ENCODE peak calls at places on chromosome 21, in ten cellular contexts. D is activated CD4-positive, alpha-beta T cell treated with anti-CD3 and anti-CD28 coated beads for 1 hour; O is EL; C is NCI-H345; B is KG1; P is cardiac muscle cell; N is NCI-H1092; S is NCI-H1436 treated with DMSO at 0.1 percent for 48 hours; U is hepatocyte; L is stimulated activated effector memory CD8-positive, alpha-beta T cell treated with anti-CD3 and anti-CD28 coated beads, Interleukin-12 subunit alpha, Interleukin-12 subunit beta, amount 100 ng/mL, for 72 hours. T is an unnamed sample.

GRCh38 chr21:22258821-22259220 is 1260.6 kb downstream of the NCAM2 start:
- DNase-seq in D (no peak), O (no peak), C (no peak), B (no peak), P (no peak), N (no peak), S (no peak), U (no peak), L (no peak), T (no peak)

GRCh38 chr21:40717008-40717407 is 129.9 kb downstream of the DSCAM start:
- DNase-seq in D (no peak), O (no peak), C (peak; percentile 89), B (no peak), P (no peak), N (peak; percentile 56), S (peak; percentile 96), U (peak; percentile 11), L (no peak), T (no peak)

GRCh38 chr21:43611598-43612369 is 47.5 kb downstream of the HSF2BP start:
- DNase-seq in D (no peak), O (peak; percentile 57), C (peak; percentile 30), B (peak; percentile 19), P (peak; percentile 76), N (peak; percentile 46), S (no peak), U (peak; percentile 84), L (no peak), T (peak; percentile 18)

GRCh38 chr21:28156590-28156989 is 836.1 kb downstream of the LTN1 start:
- DNase-seq in D (no peak), O (no peak), C (no peak), B (no peak), P (no peak), N (no peak), S (no peak), U (no peak), L (no peak), T (no peak)

GRCh38 chr21:46115441-46116188 is 17.7 kb downstream of the COL6A2 start:
- DNase-seq in D (no peak), O (no peak), C (no peak), B (no peak), P (no peak), N (no peak), S (no peak), U (no peak), L (no peak), T (no peak)

GRCh38 chr21:37207441-37208009 is 59.6 kb downstream of the VPS26C start:
- DNase-seq in D (no peak), O (no peak), C (peak; percentile 43), B (peak; percentile 41), P (no peak), N (no peak), S (no peak), U (no peak), L (no peak), T (no peak)

GRCh38 chr21:17441370-17441769 is 71.5 kb upstream of the CXADR start:
- DNase-seq in D (no peak), O (no peak), C (peak; percentile 92), B (no peak), P (peak; percentile 67), N (peak; percentile 60), S (no peak), U (peak; percentile 16), L (no peak), T (no peak)

GRCh38 chr21:41500354-41500753 is 7.6 kb downstream of the TMPRSS2 start:
- DNase-seq in D (no peak), O (no peak), C (no peak), B (no peak), P (no peak), N (no peak), S (no peak), U (no peak), L (no peak), T (no peak)

GRCh38 chr21:39676054-39676771 is 63.5 kb downstream of the B3GALT5 start:
- DNase-seq in D (no peak), O (no peak), C (peak; percentile 100), B (no peak), P (no peak), N (peak; percentile 98), S (peak; percentile 71), U (peak; percentile 73), L (no peak), T (no peak)

GRCh38 chr21:28444567-28444966 is 548.1 kb downstream of the LTN1 start:
- DNase-seq in D (no peak), O (no peak), C (no peak), B (no peak), P (no peak), N (no peak), S (no peak), U (no peak), L (no peak), T (no peak)

GRCh38 chr21:29299906-29300546 is 1.3 kb downstream of the BACH1 start:
- DNase-seq in D (peak; percentile 23), O (peak; percentile 95), C (peak; percentile 82), B (peak; percentile 65), P (peak; percentile 88), N (peak; percentile 24), S (no peak), U (peak; percentile 82), L (peak; percentile 73), T (peak; percentile 71)

GRCh38 chr21:34705032-34705431 is 36.2 kb downstream of the CLIC6 start:
- DNase-seq in D (no peak), O (no peak), C (no peak), B (no peak), P (no peak), N (no peak), S (no peak), U (no peak), L (no peak), T (no peak)

GRCh38 chr21:35925497-35925896 is 134.8 kb downstream of the SETD4 start:
- DNase-seq in D (no peak), O (peak; percentile 14), C (no peak), B (no peak), P (peak; percentile 82), N (no peak), S (no peak), U (no peak), L (no peak), T (no peak)

GRCh38 chr21:22657786-22658185 is 1659.6 kb downstream of the NCAM2 start:
- DNase-seq in D (no peak), O (no peak), C (no peak), B (no peak), P (no peak), N (no peak), S (no peak), U (no peak), L (no peak), T (no peak)

GRCh38 chr21:35048706-35049617 is at the start of gene RUNX1:
- DNase-seq in D (peak; percentile 44), O (peak; percentile 90), C (no peak), B (peak; percentile 81), P (peak; percentile 75), N (no peak), S (no peak), U (no peak), L (peak; percentile 92), T (peak; percentile 96)

GRCh38 chr21:29798840-29799239 is 141.0 kb downstream of the GRIK1 start:
- DNase-seq in D (no peak), O (no peak), C (no peak), B (no peak), P (no peak), N (no peak), S (no peak), U (no peak), L (no peak), T (no peak)

GRCh38 chr21:29264721-29265120 is 34.0 kb upstream of the BACH1 start:
- DNase-seq in D (no peak), O (peak; percentile 54), C (no peak), B (no peak), P (no peak), N (no peak), S (no peak), U (no peak), L (no peak), T (no peak)

GRCh38 chr21:31683029-31683428 is 23.5 kb downstream of the SOD1 start:
- DNase-seq in D (no peak), O (no peak), C (no peak), B (no peak), P (no peak), N (no peak), S (no peak), U (no peak), L (no peak), T (no peak)

GRCh38 chr21:44955141-44955802 is 15.4 kb downstream of the SLX9 start:
- DNase-seq in D (no peak), O (no peak), C (no peak), B (no peak), P (peak; percentile 66), N (no peak), S (no peak), U (no peak), L (no peak), T (no peak)

GRCh38 chr21:14541840-14542495 is 4.1 kb downstream of the SAMSN1 start:
- DNase-seq in D (no peak), O (no peak), C (no peak), B (peak; percentile 33), P (peak; percentile 36), N (no peak), S (no peak), U (no peak), L (no peak), T (peak; percentile 60)

GRCh38 chr21:41783476-41784150 is 16.8 kb upstream of the RIPK4 start:
- DNase-seq in D (no peak), O (peak; percentile 88), C (peak; percentile 94), B (peak; percentile 84), P (no peak), N (peak; percentile 29), S (peak; percentile 38), U (peak; percentile 85), L (no peak), T (no peak)

GRCh38 chr21:29424728-29425127 is 126.0 kb downstream of the BACH1 start:
- DNase-seq in D (no peak), O (no peak), C (no peak), B (no peak), P (no peak), N (no peak), S (no peak), U (no peak), L (no peak), T (no peak)

GRCh38 chr21:32524010-32524719 is 61.2 kb downstream of the TCP10L start:
- DNase-seq in D (no peak), O (peak; percentile 89), C (no peak), B (no peak), P (peak; percentile 80), N (no peak), S (no peak), U (no peak), L (no peak), T (no peak)

GRCh38 chr21:20701235-20701634 is 297.0 kb upstream of the NCAM2 start:
- DNase-seq in D (no peak), O (no peak), C (no peak), B (no peak), P (no peak), N (no peak), S (no peak), U (no peak), L (no peak), T (no peak)

GRCh38 chr21:45049725-45050359 is 24.5 kb upstream of the ADARB1 start:
- DNase-seq in D (no peak), O (no peak), C (no peak), B (no peak), P (no peak), N (no peak), S (no peak), U (no peak), L (no peak), T (no peak)

GRCh38 chr21:40054403-40054802 is 187.2 kb downstream of the PCP4 start:
- DNase-seq in D (no peak), O (no peak), C (peak; percentile 100), B (no peak), P (no peak), N (peak; percentile 99), S (peak; percentile 56), U (peak; percentile 23), L (no peak), T (no peak)

T was measured in AML-193.